ENCODE peak calls at places on chromosomes 4 and X, in ten cellular contexts. E is CD8-positive, alpha-beta memory T cell; A is aorta; S is BE2C; M is SK-N-SH; Q is kidney epithelial cell; Z is colonic mucosa; D is BJ; Y is left ventricle myocardium inferior; U is body of pancreas. V is an unnamed sample.

GRCh38 chr4:88791274-88791673 is 93.6 kb upstream of the NAP1L5 start:
- DNase-seq in E (no peak), A (no peak), S (no peak), M (no peak), Q (peak; percentile 26), Z (no peak), D (no peak), Y (no peak), U (no peak), V (peak; percentile 58)

GRCh38 chr4:98126141-98126540 is 17.1 kb downstream of the STPG2 start:
- DNase-seq in E (no peak), A (peak; percentile 48), S (no peak), M (no peak), Q (no peak), Z (no peak), D (no peak), Y (no peak), U (no peak), V (no peak)

GRCh38 chr4:126839066-126839465 is 793.7 kb upstream of the INTU start:
- DNase-seq in E (no peak), A (no peak), S (no peak), M (no peak), Q (no peak), Z (no peak), D (peak; percentile 19), Y (no peak), U (no peak), V (no peak)

GRCh38 chr4:169398294-169398693 is 127.5 kb upstream of the SH3RF1 start:
- DNase-seq in E (no peak), A (no peak), S (no peak), M (no peak), Q (peak; percentile 16), Z (no peak), D (peak; percentile 92), Y (no peak), U (no peak), V (peak; percentile 61)

GRCh38 chr4:92304636-92305035 is 870 bp downstream of the GRID2 start:
- DNase-seq in E (no peak), A (no peak), S (no peak), M (peak; percentile 36), Q (no peak), Z (no peak), D (no peak), Y (no peak), U (no peak), V (no peak)

GRCh38 chr4:40586034-40586433 is 43.6 kb downstream of the RBM47 start:
- DNase-seq in E (no peak), A (no peak), S (no peak), M (no peak), Q (no peak), Z (no peak), D (no peak), Y (no peak), U (no peak), V (no peak)

GRCh38 chr4:174434455-174434854 is 87.8 kb downstream of the HPGD start:
- DNase-seq in E (no peak), A (no peak), S (no peak), M (no peak), Q (no peak), Z (no peak), D (no peak), Y (no peak), U (no peak), V (no peak)

GRCh38 chr4:182449186-182449880 is 206.1 kb downstream of the TENM3 start:
- DNase-seq in E (no peak), A (no peak), S (no peak), M (no peak), Q (peak; percentile 9), Z (peak; percentile 19), D (no peak), Y (no peak), U (no peak), V (no peak)

GRCh38 chr4:147547314-147548056 is 66.6 kb downstream of the EDNRA start:
- DNase-seq in E (no peak), A (no peak), S (no peak), M (no peak), Q (peak; percentile 31), Z (no peak), D (peak; percentile 35), Y (no peak), U (no peak), V (peak; percentile 26)

GRCh38 chrX:133307637-133308485 is 89.7 kb upstream of the TFDP3 start:
- DNase-seq in E (no peak), A (no peak), S (no peak), M (no peak), Q (no peak), Z (no peak), D (no peak), Y (peak; percentile 29), U (peak; percentile 3), V (no peak)

GRCh38 chr4:143616771-143617170 is 83.7 kb downstream of the FREM3 start:
- DNase-seq in E (no peak), A (no peak), S (no peak), M (no peak), Q (peak; percentile 41), Z (no peak), D (peak; percentile 41), Y (no peak), U (no peak), V (peak; percentile 4)

GRCh38 chrX:68646421-68646820 is 1.0 kb upstream of the STARD8 start:
- DNase-seq in E (no peak), A (no peak), S (no peak), M (no peak), Q (no peak), Z (no peak), D (no peak), Y (peak; percentile 27), U (no peak), V (no peak)

GRCh38 chrX:104347860-104348259 is 93.1 kb upstream of the ESX1 start:
- DNase-seq in E (no peak), A (no peak), S (no peak), M (no peak), Q (peak; percentile 41), Z (no peak), D (no peak), Y (no peak), U (no peak), V (no peak)

GRCh38 chr4:1496116-1496642 is 89.9 kb upstream of the NKX1-1 start:
- DNase-seq in E (no peak), A (no peak), S (no peak), M (peak; percentile 6), Q (no peak), Z (no peak), D (no peak), Y (no peak), U (no peak), V (no peak)

GRCh38 chr4:73007526-73008100 is 61.9 kb downstream of the COX18 start:
- DNase-seq in E (no peak), A (no peak), S (no peak), M (no peak), Q (no peak), Z (no peak), D (no peak), Y (no peak), U (no peak), V (no peak)

GRCh38 chrX:67721321-67721720 is 177.5 kb downstream of the AR start:
- DNase-seq in E (no peak), A (no peak), S (no peak), M (no peak), Q (no peak), Z (no peak), D (no peak), Y (no peak), U (no peak), V (no peak)

GRCh38 chrX:106159861-106160282 is 8.2 kb upstream of the PWWP3B start:
- DNase-seq in E (no peak), A (no peak), S (no peak), M (no peak), Q (no peak), Z (no peak), D (no peak), Y (no peak), U (no peak), V (no peak)

GRCh38 chr4:139144161-139144859 is 32.7 kb downstream of the ELF2 start:
- DNase-seq in E (no peak), A (no peak), S (peak; percentile 9), M (no peak), Q (peak; percentile 49), Z (peak; percentile 27), D (no peak), Y (peak; percentile 33), U (peak; percentile 61), V (peak; percentile 83)
- H3K27me3 ChIP-seq in E (no peaks in the 10 kb centered on the region), A (no peaks in the 10 kb centered on the region), S (no peaks in the 10 kb centered on the region), M (no peaks in the 10 kb centered on the region), Q (no peaks in the 10 kb centered on the region), Z (no peaks in the 10 kb centered on the region), D (no peaks in the 10 kb centered on the region), Y (no peaks in the 10 kb centered on the region), U (no peaks in the 10 kb centered on the region), V (no peaks in the 10 kb centered on the region)

DNA sequence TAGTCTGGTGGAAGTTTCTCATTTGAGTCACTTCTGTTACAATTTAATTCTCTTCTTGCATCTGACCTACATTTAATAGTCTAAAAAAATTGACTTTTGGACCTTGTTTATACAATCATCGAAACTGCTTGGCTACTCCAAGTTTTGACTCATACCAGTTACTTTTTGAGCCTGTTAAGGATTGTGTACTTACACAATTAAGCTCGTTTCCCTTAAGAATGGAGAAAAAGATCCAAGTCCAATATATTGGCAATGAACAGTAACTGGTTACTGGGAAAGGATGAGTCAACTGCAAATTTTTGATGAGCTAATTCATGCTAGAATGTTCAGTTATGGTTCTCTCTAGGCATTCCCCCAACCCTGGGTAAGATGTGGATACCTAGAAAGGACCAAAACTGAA is 58.2 kb downstream of the DCX start:
- DNase-seq in E (no peak), A (no peak), S (no peak), M (no peak), Q (no peak), Z (no peak), D (no peak), Y (no peak), U (no peak), V (no peak)
- H3K27me3 ChIP-seq in E (no peaks in the 10 kb centered on the region), A (no peaks in the 10 kb centered on the region), S (no peaks in the 10 kb centered on the region), M (no peaks in the 10 kb centered on the region), Q (no peaks in the 10 kb centered on the region), Z (no peaks in the 10 kb centered on the region), D (no peaks in the 10 kb centered on the region), Y (no peaks in the 10 kb centered on the region), U (no peaks in the 10 kb centered on the region), V (no peaks in the 10 kb centered on the region)

GRCh38 chrX:39293203-39293602 is 491.9 kb downstream of the MID1IP1 start:
- DNase-seq in E (no peak), A (no peak), S (no peak), M (no peak), Q (no peak), Z (no peak), D (no peak), Y (no peak), U (no peak), V (no peak)
- H3K27me3 ChIP-seq in E (no peaks in the 10 kb centered on the region), A (no peaks in the 10 kb centered on the region), S (no peaks in the 10 kb centered on the region), M (no peaks in the 10 kb centered on the region), Q (no peaks in the 10 kb centered on the region), Z (no peaks in the 10 kb centered on the region), D (no peaks in the 10 kb centered on the region), Y (no peaks in the 10 kb centered on the region), U (no peaks in the 10 kb centered on the region), V (no peaks in the 10 kb centered on the region)

GRCh38 chrX:125778256-125778655 is 387.8 kb downstream of the DCAF12L2 start:
- DNase-seq in E (no peak), A (no peak), S (no peak), M (no peak), Q (peak; percentile 1), Z (no peak), D (no peak), Y (no peak), U (no peak), V (no peak)

GRCh38 chrX:125786306-125786705 is 379.8 kb downstream of the DCAF12L2 start:
- DNase-seq in E (no peak), A (no peak), S (no peak), M (no peak), Q (no peak), Z (no peak), D (no peak), Y (no peak), U (no peak), V (no peak)

GRCh38 chrX:125782184-125782583 is 383.9 kb downstream of the DCAF12L2 start:
- DNase-seq in E (no peak), A (no peak), S (no peak), M (no peak), Q (no peak), Z (no peak), D (no peak), Y (no peak), U (no peak), V (no peak)
- H3K27me3 ChIP-seq in E (no peaks in the 10 kb centered on the region), A (no peaks in the 10 kb centered on the region), S (no peaks in the 10 kb centered on the region), M (no peaks in the 10 kb centered on the region), Q (no peaks in the 10 kb centered on the region), Z (no peaks in the 10 kb centered on the region), D (no peaks in the 10 kb centered on the region), Y (no peaks in the 10 kb centered on the region), U (no peaks in the 10 kb centered on the region), V (no peaks in the 10 kb centered on the region)